ENCODE peak calls at places on chromosomes 12 and 14, in four cellular contexts. Z is activated T-cell treated with anti-CD3 and anti-CD28 coated beads, Interleukin-2, amount 50 U/mL, for 4 hours; W is NCI-H82; Q is lung. G is an unnamed sample.

GRCh38 chr12:75585309-75585708 is 73.9 kb upstream of the KRR1 start:
- DNase-seq in Z (no peak), W (no peak), Q (no peak), G (no peak)

GRCh38 chr12:16513231-16513630 is 92.7 kb downstream of the LMO3 start:
- DNase-seq in Z (no peak), W (no peak), Q (no peak), G (no peak)

GRCh38 chr14:53278602-53279506 is 125.7 kb upstream of the DDHD1 start:
- DNase-seq in Z (no peak), W (no peak), Q (no peak), G (no peak)

GRCh38 chr14:44988694-44989093 is 26.7 kb downstream of the TOGARAM1 start:
- DNase-seq in Z (no peak), W (peak; percentile 93), Q (no peak), G (no peak)

GRCh38 chr14:64238049-64238448 is 56.1 kb downstream of the ESR2 start:
- DNase-seq in Z (no peak), W (no peak), Q (no peak), G (no peak)

GRCh38 chr14:76261371-76261811 is 109.7 kb downstream of the GPATCH2L start:
- DNase-seq in Z (no peak), W (no peak), Q (no peak), G (no peak)

GRCh38 chr14:29865299-29865698 is 62.3 kb downstream of the PRKD1 start:
- DNase-seq in Z (no peak), W (no peak), Q (no peak), G (no peak)

GRCh38 chr12:49864817-49865090 is 21.8 kb upstream of the BCDIN3D start:
- DNase-seq in Z (no peak), W (peak; percentile 69), Q (no peak), G (no peak)

GRCh38 chr12:103571286-103571685 is 15.8 kb upstream of the STAB2 start:
- DNase-seq in Z (no peak), W (peak; percentile 12), Q (no peak), G (no peak)

GRCh38 chr12:51721281-51721940 is 127.1 kb downstream of the FIGNL2 start:
- DNase-seq in Z (peak; percentile 24), W (no peak), Q (peak; percentile 30), G (no peak)

GRCh38 chr12:32541754-32542374 is 137.2 kb upstream of the DNM1L start:
- DNase-seq in Z (no peak), W (no peak), Q (no peak), G (no peak)

GRCh38 chr12:38983117-38983571 is 77.8 kb upstream of the CPNE8 start:
- DNase-seq in Z (no peak), W (no peak), Q (no peak), G (no peak)

GRCh38 chr12:80698847-80699542 is 8.4 kb upstream of the MYF6 start:
- DNase-seq in Z (no peak), W (no peak), Q (no peak), G (no peak)

GRCh38 chr12:100733817-100734593 is 60.6 kb upstream of the ANO4 start:
- DNase-seq in Z (no peak), W (peak; percentile 46), Q (no peak), G (no peak)

GRCh38 chr14:31936100-31936499 is 141.0 kb upstream of the ARHGAP5 start:
- DNase-seq in Z (no peak), W (no peak), Q (no peak), G (no peak)

GRCh38 chr14:79764288-79764687 is 447.0 kb downstream of the DIO2 start:
- DNase-seq in Z (no peak), W (no peak), Q (no peak), G (no peak)

GRCh38 chr12:65313704-65314317 is 35.3 kb downstream of the MSRB3 start:
- DNase-seq in Z (no peak), W (peak; percentile 64), Q (no peak), G (no peak)

GRCh38 chr12:52277486-52278245 is 3.2 kb downstream of the KRT86 start:
- DNase-seq in Z (no peak), W (no peak), Q (no peak), G (peak; percentile 54)

GRCh38 chr12:15783288-15783687 is 5.9 kb downstream of the EPS8 start:
- DNase-seq in Z (no peak), W (no peak), Q (no peak), G (no peak)

GRCh38 chr12:6068226-6068625 is 56.2 kb downstream of the VWF start:
- DNase-seq in Z (no peak), W (no peak), Q (no peak), G (no peak)

GRCh38 chr14:101469382-101470251 is 91.7 kb upstream of the DIO3 start:
- DNase-seq in Z (no peak), W (no peak), Q (no peak), G (peak; percentile 77)

GRCh38 chr14:78010688-78011087 is 159.5 kb upstream of the NRXN3 start:
- DNase-seq in Z (no peak), W (no peak), Q (peak; percentile 18), G (no peak)

GRCh38 chr14:83883732-83884131 is 1646.2 kb upstream of the FLRT2 start:
- DNase-seq in Z (no peak), W (no peak), Q (no peak), G (no peak)

GRCh38 chr14:75273272-75274044 is 5.2 kb upstream of the FOS start:
- DNase-seq in Z (no peak), W (no peak), Q (no peak), G (peak; percentile 70)

GRCh38 chr14:71237556-71237955 is 330.3 kb downstream of the PCNX1 start:
- DNase-seq in Z (no peak), W (no peak), Q (no peak), G (no peak)

GRCh38 chr12:4991373-4991772 is 52.3 kb upstream of the KCNA5 start:
- DNase-seq in Z (no peak), W (no peak), Q (no peak), G (no peak)

GRCh38 chr14:103688906-103689902 is 26.0 kb downstream of the XRCC3 start:
- DNase-seq in Z (no peak), W (no peak), Q (peak; percentile 79), G (peak; percentile 45)

GRCh38 chr12:124310785-124311184 is 15.9 kb downstream of the RFLNA start:
- DNase-seq in Z (no peak), W (no peak), Q (no peak), G (no peak)

GRCh38 chr14:35761922-35762321 is 47.2 kb downstream of the RALGAPA1 start:
- DNase-seq in Z (no peak), W (no peak), Q (no peak), G (no peak)

GRCh38 chr12:71432936-71433335 is 6.7 kb upstream of the LGR5 start:
- DNase-seq in Z (no peak), W (no peak), Q (no peak), G (no peak)

GRCh38 chr12:32331133-32331532 is 68.2 kb upstream of the FGD4 start:
- DNase-seq in Z (no peak), W (no peak), Q (no peak), G (no peak)

GRCh38 chr12:116222358-116222757 is 55.1 kb downstream of the MED13L start:
- DNase-seq in Z (peak; percentile 48), W (peak; percentile 32), Q (peak; percentile 85), G (peak; percentile 66)

GRCh38 chr12:41442905-41443304 is 254.8 kb downstream of the PDZRN4 start:
- DNase-seq in Z (no peak), W (no peak), Q (no peak), G (no peak)

GRCh38 chr12:37546901-37547475 is 769.6 kb upstream of the ALG10B start:
- DNase-seq in Z (no peak), W (no peak), Q (no peak), G (no peak)

GRCh38 chr14:22797017-22797917 is 18.0 kb downstream of the SLC7A7 start:
- DNase-seq in Z (no peak), W (no peak), Q (no peak), G (no peak)

GRCh38 chr12:54019924-54020586 is 8.2 kb upstream of the HOXC6 start:
- DNase-seq in Z (no peak), W (peak; percentile 77), Q (no peak), G (no peak)